ENCODE peak calls at places on chromosomes 6 and 20, in four cellular contexts. A is Calu3, D is AG04450, O is foreskin fibroblast. Q is an unnamed sample.

GRCh38 chr6:56713285-56713684 is 70.6 kb upstream of the DST start:
- DNase-seq in D (no peak), A (peak), O (peak), Q (no peak)

GRCh38 chr6:168575346-168576098 is 134.5 kb downstream of the SMOC2 start:
- DNase-seq in O (no peak), A (no peak), D (no peak), Q (no peak)

GRCh38 chr6:47922391-47922790 is 140.6 kb downstream of the OPN5 start:
- DNase-seq in D (no peak), A (no peak), O (no peak), Q (no peak)

GRCh38 chr6:43334466-43335095 is 26.0 kb upstream of the CRIP3 start:
- DNase-seq in A (peak), D (peak), O (peak), Q (peak)

GRCh38 chr6:90445533-90446108 is 141.3 kb downstream of the MAP3K7 start:
- DNase-seq in A (no peak), O (no peak), D (no peak), Q (no peak)

GRCh38 chr20:38420232-38421085 is 14.7 kb downstream of the SNHG17 start:
- DNase-seq in D (no peak), A (no peak), O (no peak), Q (no peak)

GRCh38 chr20:47524385-47524784 is 22.7 kb downstream of the NCOA3 start:
- DNase-seq in O (no peak), A (no peak), D (no peak), Q (no peak)

GRCh38 chr6:123829302-123829953 is 25.8 kb downstream of the NKAIN2 start:
- DNase-seq in A (no peak), D (no peak), O (no peak), Q (no peak)

GRCh38 chr6:149628865-149629544 is 19.5 kb downstream of the KATNA1 start:
- DNase-seq in O (no peak), D (no peak), A (no peak), Q (no peak)

GRCh38 chr6:144482142-144482541 is 197.0 kb downstream of the UTRN start:
- DNase-seq in O (peak), D (peak), A (peak), Q (peak)
- TF ChIP-seq CTCF in O (peak), D (peak), A (peak), Q (peak)

GRCh38 chr20:10090588-10091166 is 55.9 kb downstream of the ANKEF1 start:
- DNase-seq in O (peak), D (peak), A (peak), Q (no peak)

GRCh38 chr20:10096790-10097189 is 62.0 kb downstream of the ANKEF1 start:
- DNase-seq in A (no peak), O (no peak), D (no peak), Q (no peak)

GRCh38 chr20:10093087-10093591 is 58.4 kb downstream of the ANKEF1 start:
- DNase-seq in D (peak), O (peak), A (peak), Q (no peak)

GRCh38 chr20:10089871-10090587 is 55.2 kb downstream of the ANKEF1 start:
- DNase-seq in D (no peak), O (no peak), A (no peak), Q (no peak)

GRCh38 chr20:10094566-10095173 is 59.9 kb downstream of the ANKEF1 start:
- DNase-seq in O (peak), D (no peak), A (no peak), Q (no peak)
- TF ChIP-seq CTCF in O (no peak), D (no peak), A (no peak), Q (peak)

GRCh38 chr20:58028123-58028522 is 200.3 kb downstream of the ANKRD60 start:
- DNase-seq in A (no peak), D (no peak), O (no peak), Q (no peak)
- TF ChIP-seq CTCF in A (peak), D (no peak), O (peak), Q (no peak)

DNA sequence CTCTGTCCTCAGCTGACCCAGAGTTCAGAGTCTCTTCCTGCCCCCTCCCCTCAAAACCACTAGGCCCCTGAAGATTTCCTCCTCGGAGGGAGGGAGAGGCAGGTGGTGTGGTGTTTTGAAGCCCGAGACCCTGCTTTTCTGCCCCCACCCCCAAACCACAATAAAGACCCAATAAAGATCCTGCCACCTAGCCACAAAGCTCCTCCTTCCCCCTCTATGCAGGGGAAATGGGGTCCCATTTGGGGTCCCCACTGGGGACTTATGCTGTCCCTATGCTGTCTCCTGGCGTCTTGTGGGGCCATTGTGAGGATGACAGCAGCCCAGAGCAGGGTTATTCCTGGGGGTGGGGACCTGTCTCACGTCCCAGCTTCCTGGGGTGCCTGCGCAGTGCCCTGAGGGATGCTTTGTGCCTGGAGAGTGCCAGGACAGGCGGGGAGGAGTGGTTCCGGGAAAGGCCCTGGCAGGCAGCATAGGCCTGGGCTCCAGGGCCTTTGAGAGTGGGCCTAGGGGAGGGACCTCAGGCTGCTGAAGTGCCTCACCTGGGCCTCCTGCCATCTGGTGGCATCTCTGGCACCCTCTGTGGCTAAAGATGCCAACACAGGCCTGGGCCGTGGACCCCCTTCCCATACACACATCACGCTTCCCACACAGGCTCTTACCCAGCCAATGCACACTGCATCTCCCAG is 8.0 kb upstream of the ARMC12 start:
- DNase-seq in D (no peak), O (no peak), A (peak), Q (no peak)
- TF ChIP-seq CTCF in D (no peak), O (no peak), A (no peak), Q (no peak)

GRCh38 chr20:43915209-43916072 is 789 bp downstream of the TOX2 start:
- DNase-seq in D (no peak), A (no peak), O (no peak), Q (no peak)
- TF ChIP-seq CTCF in D (no peak), A (no peak), O (no peak), Q (no peak)

Q was measured in AG09319.